ENCODE peak calls at places on chromosomes 16 and 17, in seven cellular contexts. A is MG63; N is M059J; E is NCI-H1092; T is stimulated activated CD8-positive, alpha-beta memory T cell treated with anti-CD3 and anti-CD28 coated beads, Interleukin-12 subunit alpha, Interleukin-12 subunit beta, amount 100 ng/mL, for 4 hours; C is kidney; K is esophagus squamous epithelium. F is an unnamed sample.

GRCh38 chr16:67910162-67910561 is 17.1 kb downstream of the PSKH1 start:
- DNase-seq in A (peak), N (no peak), E (no peak), T (no peak), C (no peak), K (no peak), F (peak)

GRCh38 chr17:9468937-9469336 is 106.7 kb downstream of the STX8 start:
- DNase-seq in A (no peak), N (no peak), E (no peak), T (no peak), C (no peak), K (no peak), F (no peak)

GRCh38 chr16:68592466-68593337 is 52.4 kb upstream of the CDH3 start:
- DNase-seq in A (no peak), N (no peak), E (peak), T (no peak), C (no peak), K (no peak), F (peak)

GRCh38 chr17:35896011-35896587 is 15.9 kb upstream of the CCL5 start:
- DNase-seq in A (no peak), N (no peak), E (no peak), T (no peak), C (no peak), K (no peak), F (no peak)

GRCh38 chr17:8187517-8188407 is 2.2 kb downstream of the BORCS6 start:
- DNase-seq in A (peak), N (peak), E (peak), T (peak), C (peak), K (no peak), F (peak)

GRCh38 chr17:81419333-81419885 is 24.2 kb downstream of the BAHCC1 start:
- DNase-seq in A (peak), N (peak), E (peak), T (no peak), C (peak), K (no peak), F (peak)

GRCh38 chr17:37310940-37311339 is 64.8 kb upstream of the C17orf78 start:
- DNase-seq in A (no peak), N (no peak), E (no peak), T (no peak), C (no peak), K (no peak), F (no peak)

GRCh38 chr16:8623634-8624033 is 2.1 kb downstream of the METTL22 start:
- DNase-seq in A (no peak), N (peak), E (no peak), T (no peak), C (no peak), K (no peak), F (peak)

GRCh38 chr17:62581769-62582168 is 45.7 kb upstream of the MRC2 start:
- DNase-seq in A (peak), N (peak), E (no peak), T (no peak), C (no peak), K (no peak), F (peak)

GRCh38 chr17:35191001-35191695 is 3.0 kb downstream of the SLC35G3 start:
- DNase-seq in A (no peak), N (no peak), E (no peak), T (no peak), C (no peak), K (no peak), F (no peak)

GRCh38 chr17:76268015-76268749 is 3.0 kb downstream of the UBALD2 start:
- DNase-seq in A (no peak), N (no peak), E (no peak), T (peak), C (peak), K (no peak), F (peak)

GRCh38 chr17:38604479-38605229 is 1.1 kb downstream of the SRCIN1 start:
- DNase-seq in A (no peak), N (no peak), E (no peak), T (no peak), C (no peak), K (no peak), F (no peak)

GRCh38 chr16:72400257-72401078 is 228.5 kb upstream of the PMFBP1 start:
- DNase-seq in A (no peak), N (peak), E (peak), T (no peak), C (no peak), K (no peak), F (peak)

GRCh38 chr16:67528870-67529638 is 425 bp downstream of the RIPOR1 start:
- DNase-seq in A (peak), N (peak), E (peak), T (no peak), C (peak), K (no peak), F (peak)

GRCh38 chr16:88773812-88774291 is 11.2 kb downstream of the PIEZO1 start:
- DNase-seq in A (peak), N (peak), E (no peak), T (no peak), C (no peak), K (no peak), F (peak)

GRCh38 chr16:4176794-4177438 is 60.7 kb upstream of the ADCY9 start:
- DNase-seq in A (peak), N (peak), E (no peak), T (no peak), C (no peak), K (no peak), F (peak)

GRCh38 chr16:79638386-79639106 is 38.0 kb upstream of the MAF start:
- DNase-seq in A (no peak), N (no peak), E (no peak), T (no peak), C (no peak), K (no peak), F (no peak)

GRCh38 chr17:55466671-55467070 is 44.6 kb downstream of the SMIM36 start:
- DNase-seq in A (no peak), N (no peak), E (no peak), T (no peak), C (no peak), K (no peak), F (no peak)

GRCh38 chr17:22492331-22492730 is 800.0 kb downstream of the KCNJ18 start:
- DNase-seq in A (no peak), N (no peak), E (no peak), T (no peak), C (no peak), K (no peak), F (no peak)

GRCh38 chr17:67613961-67614360 is 103.8 kb upstream of the NOL11 start:
- DNase-seq in A (no peak), N (no peak), E (no peak), T (no peak), C (no peak), K (no peak), F (no peak)

GRCh38 chr17:28488884-28489276 is 15.4 kb downstream of the SLC13A2 start:
- DNase-seq in A (no peak), N (no peak), E (no peak), T (no peak), C (peak), K (no peak), F (no peak)

GRCh38 chr17:7018331-7018964 is 4.4 kb upstream of the BCL6B start:
- DNase-seq in A (peak), N (no peak), E (no peak), T (no peak), C (peak), K (no peak), F (no peak)